ENCODE peak calls at places on chromosomes 13 and 19, in six cellular contexts. F is GM13977, E is osteocyte, K is tibial artery, B is AG09319, S is AG04450. Y is an unnamed sample.

GRCh38 chr13:98020271-98020670 is 66.8 kb downstream of the IPO5 start:
- DNase-seq in E (no peak), K (no peak), B (no peak), F (no peak), S (no peak), Y (no peak)

GRCh38 chr19:55132453-55133129 is 15.2 kb upstream of the PPP1R12C start:
- DNase-seq in B (no peak), S (no peak), K (no peak), E (no peak), F (no peak), Y (no peak)

GRCh38 chr13:44620057-44620456 is 43.9 kb upstream of the TSC22D1 start:
- DNase-seq in S (no peak), E (no peak), F (no peak), K (no peak), B (no peak), Y (no peak)

GRCh38 chr13:114008964-114009589 is 35.2 kb upstream of the C13orf46 start:
- DNase-seq in E (no peak), K (peak), S (no peak), F (no peak), B (no peak), Y (no peak)

GRCh38 chr19:35315883-35316282 is 13.1 kb upstream of the CD22 start:
- DNase-seq in E (no peak), K (no peak), S (no peak), F (no peak), B (no peak), Y (no peak)

GRCh38 chr19:17526922-17527321 is 15.5 kb downstream of the PGLS start:
- DNase-seq in B (no peak), F (peak), E (no peak), K (no peak), S (no peak), Y (no peak)

GRCh38 chr19:5774921-5775320 is 9.6 kb downstream of the PRR22 start:
- DNase-seq in E (no peak), K (no peak), S (no peak), F (no peak), B (no peak), Y (no peak)

GRCh38 chr13:22915442-22916082 is 265.2 kb upstream of the SGCG start:
- DNase-seq in E (no peak), B (no peak), F (no peak), K (no peak), S (no peak), Y (peak)

GRCh38 chr19:48989701-48990291 is 3.3 kb downstream of the GYS1 start:
- DNase-seq in S (no peak), F (no peak), E (no peak), K (no peak), B (no peak), Y (no peak)

GRCh38 chr19:10929402-10929794 is 787 bp downstream of the TIMM29 start:
- DNase-seq in F (no peak), S (no peak), E (no peak), K (no peak), B (no peak), Y (no peak)

GRCh38 chr19:10766049-10766623 is 48.3 kb downstream of the DNM2 start:
- DNase-seq in B (no peak), F (no peak), E (no peak), K (no peak), S (no peak), Y (no peak)

GRCh38 chr13:80341098-80341701 is at the start of gene SPRY2:
- DNase-seq in K (peak), S (peak), B (peak), E (peak), F (peak), Y (peak)

GRCh38 chr13:77990973-77991372 is 72.3 kb upstream of the EDNRB start:
- DNase-seq in K (no peak), F (no peak), B (no peak), S (no peak), E (no peak), Y (no peak)

GRCh38 chr19:3275068-3275582 is 50.7 kb downstream of the CELF5 start:
- DNase-seq in F (peak), K (no peak), E (no peak), S (no peak), B (no peak), Y (no peak)

GRCh38 chr19:49229416-49229815 is 71.8 kb downstream of the TRPM4 start:
- DNase-seq in S (no peak), K (no peak), E (no peak), B (no peak), F (no peak), Y (no peak)

GRCh38 chr19:58227964-58228583 is 640 bp upstream of the ZNF544 start:
- DNase-seq in F (no peak), K (no peak), E (no peak), S (no peak), B (no peak), Y (peak)

GRCh38 chr13:48819889-48820288 is 155.8 kb upstream of the FNDC3A start:
- DNase-seq in E (no peak), K (no peak), B (no peak), F (no peak), S (no peak), Y (no peak)

GRCh38 chr13:46553886-46554855 is 1.2 kb downstream of the LRCH1 start:
- DNase-seq in B (peak), E (peak), K (peak), F (peak), S (no peak), Y (peak)

GRCh38 chr13:50677687-50678463 is 165.6 kb downstream of the DLEU7 start:
- DNase-seq in K (no peak), E (no peak), F (no peak), B (no peak), S (no peak), Y (no peak)

GRCh38 chr13:100921139-100921538 is 246.5 kb upstream of the TMTC4 start:
- DNase-seq in B (no peak), K (no peak), F (no peak), S (peak), E (no peak), Y (no peak)

GRCh38 chr13:99723847-99724246 is 222.6 kb downstream of the TM9SF2 start:
- DNase-seq in B (no peak), S (no peak), K (no peak), F (no peak), E (no peak), Y (no peak)

GRCh38 chr13:102289606-102290005 is 112.2 kb downstream of the FGF14 start:
- DNase-seq in B (no peak), F (no peak), S (no peak), K (no peak), E (no peak), Y (no peak)

GRCh38 chr19:18208098-18208951 is 4.5 kb upstream of the RAB3A start:
- DNase-seq in B (peak), K (no peak), E (no peak), F (peak), S (peak), Y (no peak)

GRCh38 chr13:106373989-106374572 is 161.4 kb downstream of the EFNB2 start:
- DNase-seq in B (no peak), S (no peak), K (no peak), E (no peak), F (peak), Y (no peak)

GRCh38 chr13:102033719-102034446 is 368.0 kb downstream of the FGF14 start:
- DNase-seq in E (no peak), K (no peak), F (no peak), B (no peak), S (no peak), Y (no peak)

GRCh38 chr19:7942981-7943443 is 454 bp downstream of the TIMM44 start:
- DNase-seq in E (no peak), B (no peak), F (no peak), K (no peak), S (no peak), Y (no peak)

GRCh38 chr13:49585220-49586157 is at the start of gene RCBTB1:
- DNase-seq in F (peak), K (peak), E (peak), B (no peak), S (no peak), Y (peak)

GRCh38 chr19:3098515-3099346 is 4.6 kb downstream of the GNA11 start:
- DNase-seq in S (no peak), B (no peak), K (peak), E (no peak), F (no peak), Y (no peak)

GRCh38 chr19:18419195-18419698 is at the start of gene SSBP4:
- DNase-seq in B (no peak), K (peak), E (peak), S (no peak), F (peak), Y (no peak)

GRCh38 chr13:30255696-30256095 is 51.7 kb downstream of the KATNAL1 start:
- DNase-seq in S (no peak), K (no peak), F (no peak), B (no peak), E (no peak), Y (no peak)

GRCh38 chr19:19064811-19065745 is 1.3 kb downstream of the SLC25A42 start:
- DNase-seq in K (no peak), E (no peak), F (peak), S (no peak), B (no peak), Y (no peak)

GRCh38 chr19:33325920-33326319 is 23.6 kb upstream of the CEBPA start:
- DNase-seq in B (no peak), E (no peak), S (no peak), F (no peak), K (peak), Y (no peak)

GRCh38 chr19:40317338-40317737 is 30.9 kb downstream of the C19orf47 start:
- DNase-seq in K (no peak), S (no peak), F (no peak), B (no peak), E (no peak), Y (no peak)

DNA sequence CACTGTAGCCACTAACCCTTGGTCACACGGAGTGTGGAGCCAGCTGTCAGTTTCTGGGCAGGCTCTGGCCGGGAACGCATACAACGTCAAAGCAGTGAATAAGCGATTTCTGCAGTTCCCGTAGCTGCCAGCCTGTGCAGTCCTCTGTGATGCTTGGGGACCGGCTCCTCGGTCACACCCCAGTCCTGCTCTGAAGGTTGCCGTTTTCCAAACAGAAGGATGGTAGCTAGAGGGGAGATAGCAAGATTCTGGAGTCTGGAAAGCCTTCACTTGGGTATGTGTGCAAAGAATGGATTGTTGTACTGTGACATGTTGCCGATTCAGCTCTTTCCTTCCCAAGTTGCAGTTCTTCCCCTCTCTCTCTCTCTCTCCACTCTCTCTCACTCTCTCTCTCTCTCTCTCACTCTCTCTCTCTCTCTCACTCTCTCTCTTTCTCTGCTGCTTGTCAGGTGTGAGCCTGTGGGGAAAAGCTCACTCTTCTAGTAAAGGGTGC is 38.7 kb upstream of the C1QTNF9 start:
- DNase-seq in B (no peak), K (peak), S (no peak), E (no peak), F (peak), Y (no peak)
- TF ChIP-seq CTCF in B (no peak), K (no peak), S (no peak), E (no peak), F (peak), Y (no peak)

DNA sequence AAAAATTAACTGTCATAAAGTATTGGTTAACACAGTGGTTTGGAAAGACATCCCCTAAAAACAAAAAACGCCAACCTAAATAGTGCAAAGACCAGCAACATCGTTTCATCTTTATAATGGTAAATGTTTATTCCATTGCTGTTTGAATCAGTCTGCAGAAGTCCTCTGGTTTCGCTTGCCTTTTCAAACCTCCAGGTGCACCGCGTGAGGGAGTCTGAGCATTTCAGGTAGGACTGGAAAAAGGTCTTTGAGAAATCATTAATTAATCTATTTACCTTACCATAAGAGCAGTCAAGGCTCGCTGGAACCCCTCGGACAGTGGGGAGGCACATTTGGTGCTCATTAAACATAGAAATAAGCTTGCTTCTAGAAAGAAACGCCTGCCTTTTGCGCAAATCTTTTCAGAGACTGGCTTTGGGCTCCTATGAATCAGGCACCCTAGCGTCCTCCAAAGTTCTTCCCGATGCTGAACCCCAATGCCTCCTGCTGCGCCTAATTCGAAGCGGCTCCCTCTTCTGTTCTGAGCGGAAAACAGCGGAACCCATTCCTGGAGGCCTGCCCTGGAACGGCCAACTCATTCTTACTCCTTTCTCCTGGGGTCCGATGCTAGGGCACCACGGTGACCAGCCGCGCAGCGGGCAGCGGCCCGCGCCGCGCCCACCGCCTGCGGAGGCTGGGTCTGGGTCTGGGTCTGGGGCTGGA is 942 bp upstream of the MTUS2 start:
- DNase-seq in F (no peak), K (no peak), S (no peak), B (no peak), E (no peak), Y (no peak)
- TF ChIP-seq CTCF in F (peak), K (no peak), S (no peak), B (peak), E (no peak), Y (no peak)

GRCh38 chr19:1598777-1599459 is 6.3 kb upstream of the MBD3 start:
- DNase-seq in F (no peak), E (no peak), B (no peak), K (no peak), S (no peak), Y (no peak)

GRCh38 chr19:1602091-1602707 is 3.1 kb downstream of the UQCR11 start:
- DNase-seq in F (no peak), S (no peak), B (no peak), E (no peak), K (no peak), Y (no peak)

GRCh38 chr19:1605236-1606137 is at the start of gene UQCR11:
- DNase-seq in F (peak), B (peak), E (peak), K (peak), S (peak), Y (peak)

GRCh38 chr19:1599460-1599846 is 5.8 kb downstream of the UQCR11 start:
- DNase-seq in S (no peak), K (no peak), F (no peak), E (no peak), B (no peak), Y (no peak)

DNA sequence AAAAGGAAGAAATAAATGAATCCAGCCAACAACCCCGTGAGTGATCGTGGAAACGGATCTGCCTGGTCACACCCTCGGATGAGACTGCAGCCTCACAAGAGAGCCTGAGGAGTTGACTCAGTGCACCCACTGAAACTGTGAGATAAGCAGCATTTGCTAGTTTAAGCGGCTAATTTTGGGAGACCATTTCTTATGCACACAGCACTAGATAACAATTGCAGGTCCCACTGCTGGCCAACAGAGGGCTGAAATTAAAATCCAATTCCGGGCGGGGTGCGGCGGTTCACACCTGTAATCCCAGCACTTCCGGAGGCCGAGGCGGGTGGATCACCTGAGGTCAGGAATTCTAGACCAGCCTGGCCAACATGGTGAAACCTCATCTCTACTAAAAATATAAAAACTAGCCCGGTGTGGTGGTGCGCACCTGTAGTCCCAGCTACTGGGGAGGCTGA is 3.6 kb downstream of the UQCR11 start:
- DNase-seq in S (no peak), K (no peak), B (no peak), F (no peak), E (no peak), Y (no peak)
- TF ChIP-seq CTCF in S (peak), K (no peak), B (no peak), F (no peak), E (no peak), Y (peak)

GRCh38 chr19:16200038-16200775 is 2.5 kb downstream of the AP1M1 start:
- DNase-seq in F (no peak), K (peak), B (no peak), S (no peak), E (no peak), Y (no peak)
- TF ChIP-seq CTCF in F (no peak), K (no peak), B (no peak), S (no peak), E (no peak), Y (no peak)

GRCh38 chr13:47594833-47595232 is 406.2 kb downstream of the SUCLA2 start:
- DNase-seq in F (no peak), B (no peak), S (no peak), E (no peak), K (no peak), Y (no peak)
- TF ChIP-seq CTCF in F (peak), B (no peak), S (no peak), E (no peak), K (no peak), Y (peak)

Y was measured in type B pancreatic cell.